ENCODE peak calls at places on chromosomes 16 and 17, in four cellular contexts. R is mesenteric fat pad, F is MV-4-11, I is EL. L is an unnamed sample.

GRCh38 chr17:59361386-59361785 is 29.9 kb downstream of the YPEL2 start:
- DNase-seq in R (no peak), I (peak; percentile 96), F (peak; percentile 11), L (no peak)

GRCh38 chr16:87293990-87294389 is 23.2 kb downstream of the C16orf95 start:
- DNase-seq in F (no peak), R (peak; percentile 30), I (no peak), L (no peak)

GRCh38 chr17:40598928-40599627 is 33.8 kb upstream of the CCR7 start:
- DNase-seq in R (no peak), I (no peak), F (peak; percentile 99), L (no peak)

GRCh38 chr17:75614006-75614405 is 19.2 kb upstream of the SMIM5 start:
- DNase-seq in I (no peak), F (no peak), R (no peak), L (no peak)

GRCh38 chr17:58336456-58337094 is 8.0 kb upstream of the TSPOAP1 start:
- DNase-seq in F (no peak), I (no peak), R (no peak), L (no peak)

GRCh38 chr17:68161644-68162428 is 86.0 kb upstream of the AMZ2 start:
- DNase-seq in F (no peak), I (peak; percentile 42), R (peak; percentile 79), L (no peak)

GRCh38 chr16:54957403-54957802 is 26.7 kb downstream of the IRX5 start:
- DNase-seq in R (no peak), I (peak; percentile 48), F (peak; percentile 61), L (no peak)

GRCh38 chr17:28491286-28491685 is 14.9 kb upstream of the FOXN1 start:
- DNase-seq in R (no peak), F (no peak), I (no peak), L (no peak)

GRCh38 chr17:16381496-16381820 is 567 bp downstream of the UBB start:
- DNase-seq in F (no peak), R (no peak), I (peak; percentile 21), L (no peak)

GRCh38 chr17:47324224-47325020 is 667 bp downstream of the EFCAB13 start:
- DNase-seq in R (no peak), I (peak; percentile 67), F (peak; percentile 64), L (no peak)

GRCh38 chr16:58454178-58454577 is 45.8 kb upstream of the NDRG4 start:
- DNase-seq in F (no peak), R (no peak), I (no peak), L (no peak)

GRCh38 chr17:35568561-35568960 is 7.9 kb upstream of the SLFN14 start:
- DNase-seq in R (no peak), I (peak; percentile 66), F (peak; percentile 36), L (no peak)

GRCh38 chr17:59375858-59376257 is 44.4 kb downstream of the YPEL2 start:
- DNase-seq in F (peak; percentile 13), R (no peak), I (no peak), L (no peak)

GRCh38 chr17:57442914-57443571 is 186.7 kb downstream of the MSI2 start:
- DNase-seq in R (no peak), I (peak; percentile 28), F (peak; percentile 56), L (no peak)

GRCh38 chr16:79169239-79169638 is 431.3 kb downstream of the MAF start:
- DNase-seq in F (peak; percentile 63), R (no peak), I (no peak), L (no peak)